ENCODE peak calls at places on chromosomes 7 and 10, in five cellular contexts. G, X, P, W and H are unnamed samples.

GRCh38 chr7:144587701-144588100 is 184.2 kb upstream of the NOBOX start:
- DNase-seq in G (no peak), X (no peak), P (no peak), W (no peak), H (no peak)

GRCh38 chr10:30092151-30092790 is 32.9 kb upstream of the JCAD start:
- DNase-seq in G (no peak), X (peak), P (no peak), W (peak), H (peak)

GRCh38 chr10:62541811-62542210 is 167.6 kb downstream of the ZNF365 start:
- DNase-seq in G (peak), X (no peak), P (peak), W (no peak), H (no peak)

GRCh38 chr10:404991-405390 is 269.7 kb downstream of the ZMYND11 start:
- DNase-seq in G (no peak), X (no peak), P (no peak), W (no peak), H (no peak)

GRCh38 chr7:94525917-94526316 is 16.3 kb downstream of the CASD1 start:
- DNase-seq in G (no peak), X (no peak), P (no peak), W (no peak), H (no peak)

GRCh38 chr7:11784808-11785536 is 47.0 kb downstream of the THSD7A start:
- DNase-seq in G (no peak), X (no peak), P (no peak), W (no peak), H (no peak)

GRCh38 chr10:64219271-64220025 is 698.2 kb downstream of the REEP3 start:
- DNase-seq in G (no peak), X (no peak), P (no peak), W (no peak), H (no peak)

GRCh38 chr10:20303453-20304152 is 487.4 kb downstream of the PLXDC2 start:
- DNase-seq in G (no peak), X (no peak), P (no peak), W (no peak), H (no peak)

GRCh38 chr7:47227762-47228177 is 354.1 kb downstream of the TNS3 start:
- DNase-seq in G (no peak), X (no peak), P (no peak), W (peak), H (peak)

GRCh38 chr7:73681031-73681430 is 2.2 kb downstream of the DNAJC30 start:
- DNase-seq in G (no peak), X (no peak), P (no peak), W (peak), H (peak)

GRCh38 chr7:2738766-2739549 is 51.0 kb downstream of the AMZ1 start:
- DNase-seq in G (no peak), X (no peak), P (no peak), W (no peak), H (no peak)

GRCh38 chr10:102856758-102857424 is 2.8 kb downstream of the BORCS7 start:
- DNase-seq in G (no peak), X (no peak), P (no peak), W (no peak), H (no peak)

GRCh38 chr10:117594722-117595121 is 52.2 kb downstream of the EMX2 start:
- DNase-seq in G (no peak), X (no peak), P (no peak), W (peak), H (peak)

GRCh38 chr7:43460733-43461348 is 122.1 kb upstream of the STK17A start:
- DNase-seq in G (no peak), X (no peak), P (no peak), W (no peak), H (no peak)

GRCh38 chr7:83648464-83649241 is at the start of gene SEMA3E:
- DNase-seq in G (no peak), X (peak), P (no peak), W (peak), H (no peak)

GRCh38 chr7:1403844-1404404 is 55.3 kb downstream of the MICALL2 start:
- DNase-seq in G (no peak), X (peak), P (peak), W (peak), H (peak)